ENCODE peak calls at places on chromosomes 16 and 17, in four cellular contexts. E is right cardiac atrium, W is body of pancreas, Z is heart left ventricle. S is an unnamed sample.
A peak's percentile ranks its signal among the peaks of the same experiment; 100 is the strongest.

GRCh38 chr17:82835766-82836512 is 3.9 kb downstream of the ZNF750 start:
- DNase-seq in W (no peak), Z (no peak), E (no peak), S (peak; percentile 99)

GRCh38 chr17:17365476-17366110 is 62.4 kb downstream of the NT5M start:
- DNase-seq in E (no peak), W (no peak), Z (no peak), S (no peak)

GRCh38 chr17:74113326-74113725 is 90.2 kb upstream of the RPL38 start:
- DNase-seq in Z (no peak), W (no peak), E (no peak), S (no peak)

GRCh38 chr16:31052131-31052530 is 18.8 kb downstream of the STX4 start:
- DNase-seq in W (no peak), E (no peak), Z (no peak), S (peak; percentile 82)

GRCh38 chr17:17769869-17770361 is 66.9 kb downstream of the SREBF1 start:
- DNase-seq in W (no peak), Z (no peak), E (no peak), S (no peak)

GRCh38 chr17:83151056-83151441 is 71.6 kb downstream of the METRNL start:
- DNase-seq in Z (no peak), E (no peak), W (no peak), S (no peak)

GRCh38 chr16:11575223-11575589 is 11.5 kb downstream of the LITAF start:
- DNase-seq in Z (no peak), W (no peak), E (peak; percentile 14), S (no peak)

GRCh38 chr16:57938936-57939871 is 31.7 kb downstream of the CNGB1 start:
- DNase-seq in E (peak; percentile 93), Z (peak; percentile 74), W (no peak), S (peak; percentile 37)

GRCh38 chr16:51440096-51440495 is 289.0 kb upstream of the SALL1 start:
- DNase-seq in E (no peak), Z (no peak), W (no peak), S (no peak)

GRCh38 chr17:34673516-34673915 is 94.1 kb downstream of the TMEM132E start:
- DNase-seq in E (no peak), W (no peak), Z (no peak), S (no peak)

GRCh38 chr16:19307587-19308241 is 22.2 kb downstream of the CLEC19A start:
- DNase-seq in W (no peak), E (no peak), Z (no peak), S (no peak)

GRCh38 chr16:27925612-27926011 is 137.9 kb downstream of the GSG1L start:
- DNase-seq in W (no peak), Z (no peak), E (no peak), S (no peak)

GRCh38 chr16:58510776-58511628 is 4.3 kb upstream of the SETD6 start:
- DNase-seq in E (peak; percentile 46), W (peak; percentile 10), Z (no peak), S (no peak)

GRCh38 chr17:61217878-61218437 is 181.7 kb upstream of the TBX2 start:
- DNase-seq in E (no peak), W (no peak), Z (no peak), S (no peak)

GRCh38 chr17:56009795-56010715 is 143.2 kb upstream of the ANKFN1 start:
- DNase-seq in W (no peak), E (no peak), Z (no peak), S (no peak)

GRCh38 chr17:27811961-27812360 is 11.6 kb upstream of the NOS2 start:
- DNase-seq in E (no peak), Z (no peak), W (no peak), S (no peak)

GRCh38 chr17:40139566-40140058 is 725 bp upstream of the CASC3 start:
- DNase-seq in Z (no peak), W (peak; percentile 40), E (no peak), S (no peak)

GRCh38 chr17:3535253-3535995 is 22.2 kb downstream of the TRPV3 start:
- DNase-seq in E (peak; percentile 90), Z (peak; percentile 53), W (peak; percentile 55), S (no peak)

GRCh38 chr16:64365448-64365858 is 756.4 kb downstream of the CDH11 start:
- DNase-seq in W (no peak), E (no peak), Z (no peak), S (no peak)

GRCh38 chr17:79769596-79770520 is 8.1 kb upstream of the CBX2 start:
- DNase-seq in Z (no peak), E (no peak), W (no peak), S (no peak)

GRCh38 chr16:2953706-2954105 is 10.4 kb upstream of the KREMEN2 start:
- DNase-seq in E (no peak), W (no peak), Z (no peak), S (no peak)

GRCh38 chr16:30923554-30924085 is at the start of gene FBXL19:
- DNase-seq in Z (peak; percentile 58), W (peak; percentile 54), E (peak; percentile 80), S (no peak)

GRCh38 chr16:12339686-12340085 is 363.2 kb downstream of the SNX29 start:
- DNase-seq in E (no peak), W (no peak), Z (no peak), S (no peak)

GRCh38 chr17:81703747-81704654 is 834 bp downstream of the MRPL12 start:
- DNase-seq in E (no peak), Z (no peak), W (no peak), S (no peak)

GRCh38 chr16:4426722-4427372 is 1.2 kb downstream of the DNAJA3 start:
- DNase-seq in W (no peak), E (no peak), Z (no peak), S (no peak)

GRCh38 chr16:4431023-4431422 is 5.4 kb downstream of the DNAJA3 start:
- DNase-seq in E (no peak), W (no peak), Z (no peak), S (no peak)

GRCh38 chr16:4428500-4428899 is 2.8 kb downstream of the DNAJA3 start:
- DNase-seq in Z (no peak), E (no peak), W (no peak), S (peak; percentile 50)

GRCh38 chr16:4425378-4426020 is at the start of gene DNAJA3:
- DNase-seq in E (peak; percentile 98), Z (peak; percentile 91), W (peak; percentile 92), S (peak; percentile 88)

GRCh38 chr16:4426021-4426684 is 485 bp downstream of the DNAJA3 start:
- DNase-seq in Z (no peak), W (no peak), E (peak; percentile 66), S (no peak)
- H3K27ac ChIP-seq in Z (peak overlapping the region; percentile 99), W (peak overlapping the region; percentile 89), E (peak overlapping the region; percentile 79), S (peak overlapping the region; percentile 91)

GRCh38 chr16:81458149-81458669 is 13.6 kb downstream of the CMIP start:
- DNase-seq in E (no peak), Z (no peak), W (no peak), S (no peak)
- H3K27ac ChIP-seq in E (no peak overlapping the region), Z (peak overlapping the region; percentile 70), W (no peak overlapping the region), S (peak overlapping the region; percentile 46)

DNA sequence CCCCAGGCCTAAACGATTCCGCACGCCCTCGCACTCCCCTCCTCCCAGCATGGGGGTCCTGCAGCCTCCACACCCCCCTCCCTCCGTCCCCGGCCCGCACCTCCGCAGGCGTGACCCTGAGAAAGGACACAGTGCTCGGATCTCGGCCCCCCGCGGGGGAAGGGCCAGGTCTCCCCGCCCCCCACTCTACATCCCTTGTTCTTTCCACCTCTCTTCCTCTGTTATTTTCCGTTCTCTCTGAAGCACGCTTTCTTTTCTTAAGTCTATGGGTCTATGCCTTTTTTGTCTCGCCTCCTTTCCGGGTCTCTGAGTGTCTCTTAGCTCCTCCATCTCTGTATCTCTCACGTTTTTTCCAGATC is 2.0 kb upstream of the HES7 start:
- DNase-seq in E (no peak), W (peak; percentile 39), Z (no peak), S (no peak)
- H3K27ac ChIP-seq in E (peak overlapping the region; percentile 32), W (peak overlapping the region; percentile 27), Z (peak overlapping the region; percentile 71), S (peak overlapping the region; percentile 50)

GRCh38 chr16:81615411-81615810 is 163.7 kb upstream of the PLCG2 start:
- DNase-seq in Z (no peak), W (no peak), E (no peak), S (no peak)

GRCh38 chr16:81615833-81616232 is 163.3 kb upstream of the PLCG2 start:
- DNase-seq in Z (no peak), E (no peak), W (no peak), S (no peak)

GRCh38 chr16:81614654-81615359 is 164.3 kb upstream of the PLCG2 start:
- DNase-seq in Z (no peak), E (no peak), W (no peak), S (no peak)

GRCh38 chr16:81617021-81617346 is 162.1 kb upstream of the PLCG2 start:
- DNase-seq in E (no peak), Z (no peak), W (no peak), S (no peak)

GRCh38 chr16:81616321-81617020 is 162.6 kb upstream of the PLCG2 start:
- DNase-seq in W (no peak), Z (peak; percentile 72), E (peak; percentile 91), S (no peak)
- H3K27ac ChIP-seq in W (no peak overlapping the region), Z (peak overlapping the region; percentile 78), E (no peak overlapping the region), S (peak overlapping the region; percentile 36)

DNA sequence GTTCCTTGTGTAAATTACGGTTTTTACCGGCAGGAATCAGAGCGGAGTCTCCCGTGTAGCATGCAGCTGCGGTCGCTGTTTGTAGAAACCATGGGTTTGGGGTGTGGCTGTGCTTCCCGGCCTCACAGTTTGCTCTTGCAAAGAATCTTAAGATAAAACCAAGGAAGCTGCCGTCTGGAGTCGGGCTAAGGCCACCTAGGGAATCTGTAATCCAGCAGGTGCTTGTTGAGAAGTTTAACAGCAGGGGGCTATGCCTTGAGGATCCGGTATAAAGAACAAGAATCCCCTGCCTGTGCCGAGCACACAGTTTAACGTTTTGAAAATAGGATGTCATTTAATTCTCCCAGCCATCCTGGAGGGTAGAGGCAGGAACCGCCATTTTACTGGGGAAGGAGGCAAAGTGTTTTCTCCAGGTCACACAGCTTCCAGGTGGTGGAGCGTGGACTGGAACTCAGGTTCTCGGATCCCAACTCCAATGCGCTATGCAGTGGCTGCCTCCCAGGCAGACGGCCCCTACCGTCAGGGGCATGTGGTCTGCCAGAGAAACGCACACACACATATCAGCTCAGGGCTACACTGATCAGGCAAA is 6.0 kb upstream of the TLCD3A start:
- DNase-seq in W (no peak), Z (no peak), E (no peak), S (no peak)
- H3K27ac ChIP-seq in W (no peak overlapping the region), Z (no peak overlapping the region), E (no peak overlapping the region), S (peak overlapping the region; percentile 22)

DNA sequence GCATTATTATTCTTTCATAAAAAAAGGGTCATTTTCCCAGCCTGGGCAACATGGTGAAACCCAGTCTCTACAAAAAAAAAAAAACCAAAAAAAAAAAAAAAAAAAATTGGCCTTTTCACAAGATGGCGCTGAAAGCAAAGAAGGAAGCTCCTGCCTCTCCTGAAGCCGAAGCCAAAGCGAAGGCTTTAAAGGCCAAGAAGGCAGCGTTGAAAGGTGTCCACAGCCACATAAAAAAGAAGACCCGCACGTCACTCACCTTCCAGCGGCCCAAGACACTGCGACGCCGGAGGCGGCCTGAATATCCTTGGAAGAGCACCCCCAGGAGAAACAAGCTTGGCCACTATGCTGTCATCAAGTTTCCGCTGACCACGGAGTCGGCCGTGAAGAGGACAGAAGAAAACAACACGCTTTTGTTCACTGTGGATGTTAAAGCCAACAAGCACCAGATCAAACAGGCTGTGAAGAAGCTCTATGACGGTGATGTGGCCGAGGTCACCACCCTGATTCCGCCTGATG is 4.9 kb upstream of the PGAP6 start:
- DNase-seq in E (peak; percentile 66), W (no peak), Z (no peak), S (no peak)
- H3K27ac ChIP-seq in E (peak overlapping the region; percentile 14), W (no peak overlapping the region), Z (no peak overlapping the region), S (no peak overlapping the region)

DNA sequence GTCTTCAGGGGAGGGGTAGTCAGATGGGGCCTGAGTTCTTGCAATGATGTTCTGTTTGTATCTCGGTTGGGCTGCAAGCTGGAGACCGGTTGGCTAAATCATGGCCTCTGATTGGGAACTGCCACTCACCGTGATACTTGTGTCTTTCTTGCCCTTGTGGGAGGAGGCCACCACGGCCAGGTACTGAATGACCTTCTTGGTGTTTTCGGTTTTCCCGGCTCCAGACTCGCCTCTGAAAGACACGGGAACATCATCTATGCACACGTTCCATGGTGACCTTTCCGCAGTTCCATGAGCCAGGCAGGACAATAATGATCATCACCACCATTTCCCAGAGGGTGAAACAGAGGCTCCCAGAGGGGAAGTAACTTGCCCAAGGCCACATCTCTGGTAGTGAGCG is 70.3 kb downstream of the MYH11 start:
- DNase-seq in Z (no peak), E (no peak), W (no peak), S (no peak)
- H3K27ac ChIP-seq in Z (no peak overlapping the region), E (no peak overlapping the region), W (no peak overlapping the region), S (no peak overlapping the region)

S was measured in epithelial cell of prostate.